ENCODE peak calls at places on chromosomes 7 and 10, in nine cellular contexts. R, G, Q, T, I, X, M, K and U are unnamed samples.

GRCh38 chr10:42997151-42997848 is 79.6 kb upstream of the RET start:
- DNase-seq in R (no peak), G (no peak), Q (peak; percentile 23), T (no peak), I (no peak), X (no peak), M (no peak), K (no peak), U (no peak)

GRCh38 chr7:143271240-143271639 is 8.0 kb downstream of the GSTK1 start:
- DNase-seq in R (no peak), G (no peak), Q (no peak), T (no peak), I (no peak), X (no peak), M (no peak), K (no peak), U (no peak)

GRCh38 chr7:7421850-7422249 is 113.8 kb downstream of the COL28A1 start:
- DNase-seq in R (no peak), G (no peak), Q (no peak), T (no peak), I (no peak), X (no peak), M (no peak), K (no peak), U (no peak)

GRCh38 chr10:101986277-101986971 is 69.5 kb downstream of the ARMH3 start:
- DNase-seq in R (peak; percentile 41), G (no peak), Q (no peak), T (peak; percentile 39), I (no peak), X (peak; percentile 68), M (peak; percentile 20), K (no peak), U (no peak)

GRCh38 chr7:103934508-103934907 is 55.0 kb downstream of the RELN start:
- DNase-seq in R (no peak), G (no peak), Q (no peak), T (no peak), I (no peak), X (no peak), M (no peak), K (no peak), U (no peak)

GRCh38 chr10:132443605-132443997 is 46.6 kb downstream of the PWWP2B start:
- DNase-seq in R (no peak), G (peak; percentile 83), Q (no peak), T (peak; percentile 42), I (peak; percentile 52), X (no peak), M (peak; percentile 32), K (peak; percentile 46), U (no peak)

GRCh38 chr10:132094581-132095234 is 29.0 kb downstream of the JAKMIP3 start:
- DNase-seq in R (no peak), G (no peak), Q (no peak), T (no peak), I (no peak), X (no peak), M (no peak), K (no peak), U (no peak)

GRCh38 chr7:461453-462172 is 58.0 kb downstream of the PDGFA start:
- DNase-seq in R (no peak), G (no peak), Q (peak; percentile 45), T (peak; percentile 5), I (peak; percentile 53), X (peak; percentile 31), M (peak; percentile 41), K (no peak), U (no peak)

GRCh38 chr10:80382989-80383388 is 25.4 kb upstream of the PRXL2A start:
- DNase-seq in R (no peak), G (peak; percentile 48), Q (no peak), T (peak; percentile 57), I (peak; percentile 63), X (peak; percentile 78), M (peak; percentile 8), K (peak; percentile 11), U (peak; percentile 25)

GRCh38 chr10:101879456-101880189 is 36.0 kb upstream of the KCNIP2 start:
- DNase-seq in R (no peak), G (no peak), Q (no peak), T (no peak), I (peak; percentile 50), X (no peak), M (peak; percentile 97), K (peak; percentile 97), U (no peak)

GRCh38 chr7:66283003-66283920 is 78.1 kb downstream of the TPST1 start:
- DNase-seq in R (no peak), G (no peak), Q (no peak), T (no peak), I (peak; percentile 82), X (no peak), M (peak; percentile 88), K (peak; percentile 89), U (no peak)

GRCh38 chr7:97012293-97013005 is 7.1 kb downstream of the DLX6 start:
- DNase-seq in R (no peak), G (no peak), Q (no peak), T (no peak), I (no peak), X (peak; percentile 43), M (no peak), K (no peak), U (no peak)

DNA sequence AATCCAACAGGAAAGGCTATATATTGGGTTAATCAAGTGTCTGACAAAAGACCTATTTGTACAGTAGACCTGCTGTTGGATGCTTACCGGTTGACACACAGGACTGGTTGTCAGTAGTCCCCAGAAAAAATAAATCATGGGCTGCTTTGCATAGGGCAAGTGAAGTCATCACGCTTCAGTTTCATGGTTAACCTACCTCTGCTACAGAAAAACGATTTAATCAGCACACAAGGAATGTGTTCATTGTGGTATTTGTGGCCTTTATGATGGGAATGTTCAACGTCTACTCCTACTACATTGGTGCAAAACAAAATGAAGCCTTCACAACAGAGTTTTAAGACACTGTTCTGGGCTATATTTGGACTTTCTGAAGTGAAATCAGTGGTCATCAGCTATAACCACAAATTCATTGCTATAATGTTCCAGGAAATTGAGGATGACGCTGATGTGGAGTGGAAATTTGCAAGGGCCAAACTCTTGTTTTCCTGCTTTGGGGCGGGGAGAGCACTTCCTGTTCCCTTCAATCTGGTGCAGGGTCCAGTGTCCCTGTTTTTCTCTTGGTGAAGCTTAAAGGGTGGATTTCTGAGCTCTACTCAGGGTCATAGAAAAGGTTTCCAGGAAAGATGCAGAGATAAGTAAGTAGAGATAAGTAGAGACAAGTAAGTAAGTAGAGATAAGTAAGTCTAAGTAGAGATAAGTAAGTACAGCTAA is 39.3 kb upstream of the GGCT start:
- DNase-seq in R (no peak), G (no peak), Q (no peak), T (no peak), I (peak; percentile 41), X (peak; percentile 73), M (peak; percentile 94), K (no peak), U (no peak)
- H3K4me1 ChIP-seq in R (peaks cover 4% of the 10 kb centered on the region), G (no peaks in the 10 kb centered on the region), Q (no peaks in the 10 kb centered on the region), T (peaks cover 4% of the 10 kb centered on the region), I (no peaks in the 10 kb centered on the region), X (no peaks in the 10 kb centered on the region), M (no peaks in the 10 kb centered on the region), K (no peaks in the 10 kb centered on the region), U (no peaks in the 10 kb centered on the region)

GRCh38 chr10:99534456-99534938 is 1.8 kb downstream of the NKX2-3 start:
- DNase-seq in R (no peak), G (no peak), Q (no peak), T (no peak), I (peak; percentile 60), X (no peak), M (no peak), K (no peak), U (no peak)

GRCh38 chr10:99532194-99532593 is 548 bp upstream of the NKX2-3 start:
- DNase-seq in R (no peak), G (no peak), Q (no peak), T (no peak), I (peak; percentile 64), X (no peak), M (no peak), K (no peak), U (no peak)

GRCh38 chr10:99533496-99534455 is 1.0 kb downstream of the NKX2-3 start:
- DNase-seq in R (no peak), G (no peak), Q (no peak), T (no peak), I (no peak), X (no peak), M (no peak), K (no peak), U (no peak)

GRCh38 chr10:99531696-99532050 is 1.1 kb upstream of the NKX2-3 start:
- DNase-seq in R (no peak), G (no peak), Q (no peak), T (no peak), I (peak; percentile 66), X (no peak), M (no peak), K (no peak), U (no peak)

GRCh38 chr10:99532687-99533495 is at the start of gene NKX2-3:
- DNase-seq in R (peak; percentile 53), G (no peak), Q (peak; percentile 76), T (peak; percentile 67), I (peak; percentile 99), X (peak; percentile 86), M (peak; percentile 23), K (peak; percentile 46), U (peak; percentile 54)
- H3K27ac ChIP-seq in R (no peak within 1 kb of the TSS), G (no peak within 1 kb of the TSS), Q (no peak within 1 kb of the TSS), T (no peak within 1 kb of the TSS), I (no peak within 1 kb of the TSS), X (no peak within 1 kb of the TSS), M (no peak within 1 kb of the TSS), K (no peak within 1 kb of the TSS), U (no peak within 1 kb of the TSS)

GRCh38 chr7:50356212-50356944 is 51.9 kb downstream of the IKZF1 start:
- DNase-seq in R (peak; percentile 32), G (no peak), Q (peak; percentile 71), T (peak; percentile 17), I (no peak), X (no peak), M (no peak), K (no peak), U (no peak)
- H3K4me1 ChIP-seq in R (peaks cover 79% of the 10 kb centered on the region), G (peaks cover 98% of the 10 kb centered on the region), Q (no peaks in the 10 kb centered on the region), T (no peaks in the 10 kb centered on the region), I (no peaks in the 10 kb centered on the region), X (peaks cover 11% of the 10 kb centered on the region), M (no peaks in the 10 kb centered on the region), K (no peaks in the 10 kb centered on the region), U (no peaks in the 10 kb centered on the region)

GRCh38 chr7:75967573-75967997 is 26.8 kb downstream of the TMEM120A start:
- DNase-seq in R (peak; percentile 46), G (no peak), Q (no peak), T (no peak), I (peak; percentile 59), X (no peak), M (no peak), K (peak; percentile 21), U (no peak)

GRCh38 chr7:75969704-75970498 is 24.5 kb downstream of the TMEM120A start:
- DNase-seq in R (peak; percentile 7), G (no peak), Q (peak; percentile 75), T (no peak), I (peak; percentile 27), X (no peak), M (no peak), K (no peak), U (peak; percentile 78)

GRCh38 chr7:75969182-75969581 is 25.2 kb downstream of the TMEM120A start:
- DNase-seq in R (peak; percentile 33), G (no peak), Q (peak; percentile 87), T (no peak), I (no peak), X (no peak), M (no peak), K (no peak), U (no peak)

GRCh38 chr7:75968012-75968411 is 26.4 kb downstream of the TMEM120A start:
- DNase-seq in R (no peak), G (no peak), Q (no peak), T (no peak), I (no peak), X (no peak), M (no peak), K (no peak), U (no peak)

GRCh38 chr7:75968561-75969001 is 25.8 kb downstream of the TMEM120A start:
- DNase-seq in R (peak; percentile 32), G (no peak), Q (peak; percentile 90), T (no peak), I (no peak), X (no peak), M (no peak), K (no peak), U (no peak)
- H3K27ac ChIP-seq in R (peak overlapping the region; percentile 82), G (no peak overlapping the region), Q (peak overlapping the region; percentile 98), T (no peak overlapping the region), I (no peak overlapping the region), X (no peak overlapping the region), M (no peak overlapping the region), K (no peak overlapping the region), U (peak overlapping the region; percentile 87)